ENCODE peak calls at places on chromosomes 6 and 20, in six cellular contexts. L, B, A, T, E and V are unnamed samples. For H3K4me1, the result is how much of the 10 kb centered on the place peaks cover.

GRCh38 chr6:43782764-43783513 is 12.9 kb downstream of the VEGFA start:
- DNase-seq in L (no peak), B (no peak), A (no peak), T (no peak), E (no peak), V (no peak)

GRCh38 chr6:55916188-55916587 is 40.8 kb upstream of the BMP5 start:
- DNase-seq in L (no peak), B (no peak), A (no peak), T (no peak), E (no peak), V (no peak)

GRCh38 chr20:23493172-23493772 is 2.4 kb downstream of the CST8 start:
- DNase-seq in L (no peak), B (no peak), A (no peak), T (no peak), E (no peak), V (no peak)

GRCh38 chr6:168004023-168004422 is 6.6 kb downstream of the KIF25 start:
- DNase-seq in L (no peak), B (no peak), A (no peak), T (no peak), E (no peak), V (no peak)

GRCh38 chr6:131164506-131164905 is 29.2 kb downstream of the AKAP7 start:
- DNase-seq in L (no peak), B (no peak), A (no peak), T (no peak), E (no peak), V (no peak)

GRCh38 chr20:49981218-49982071 is 1.3 kb upstream of the SNAI1 start:
- DNase-seq in L (no peak), B (no peak), A (no peak), T (no peak), E (no peak), V (no peak)

GRCh38 chr6:134458857-134459657 is 141.1 kb upstream of the SGK1 start:
- DNase-seq in L (no peak), B (no peak), A (no peak), T (no peak), E (no peak), V (no peak)

GRCh38 chr6:81475646-81476045 is 276.8 kb downstream of the TENT5A start:
- DNase-seq in L (no peak), B (no peak), A (no peak), T (no peak), E (no peak), V (no peak)

GRCh38 chr6:131112252-131112651 is 23.0 kb upstream of the AKAP7 start:
- DNase-seq in L (no peak), B (no peak), A (no peak), T (peak), E (no peak), V (no peak)

GRCh38 chr20:5524886-5525285 is 208.1 kb upstream of the PROKR2 start:
- DNase-seq in L (no peak), B (no peak), A (no peak), T (no peak), E (no peak), V (no peak)

GRCh38 chr6:37042139-37042538 is 36.7 kb downstream of the FGD2 start:
- DNase-seq in L (no peak), B (no peak), A (no peak), T (no peak), E (no peak), V (peak)

GRCh38 chr6:110214338-110214737 is 34.1 kb downstream of the CDC40 start:
- DNase-seq in L (no peak), B (no peak), A (no peak), T (no peak), E (no peak), V (no peak)

GRCh38 chr20:64062276-64062595 is 762 bp upstream of the TCEA2 start:
- DNase-seq in L (no peak), B (no peak), A (no peak), T (no peak), E (no peak), V (no peak)

GRCh38 chr6:144778773-144779531 is 493.8 kb downstream of the UTRN start:
- DNase-seq in L (no peak), B (no peak), A (no peak), T (no peak), E (no peak), V (no peak)

GRCh38 chr20:50305636-50306477 is 115.2 kb downstream of the CEBPB start:
- DNase-seq in L (no peak), B (peak), A (no peak), T (peak), E (no peak), V (peak)

GRCh38 chr20:46638367-46639274 is 12.6 kb downstream of the SLC13A3 start:
- DNase-seq in L (no peak), B (no peak), A (no peak), T (no peak), E (no peak), V (no peak)

GRCh38 chr20:24878657-24879056 is 70.4 kb upstream of the CST7 start:
- DNase-seq in L (no peak), B (no peak), A (no peak), T (no peak), E (no peak), V (no peak)

GRCh38 chr6:145643760-145644159 is 91.6 kb downstream of the EPM2A start:
- DNase-seq in L (no peak), B (no peak), A (no peak), T (no peak), E (no peak), V (no peak)

GRCh38 chr6:74249658-74250057 is 553.7 kb downstream of the CD109 start:
- DNase-seq in L (no peak), B (no peak), A (no peak), T (no peak), E (no peak), V (no peak)

GRCh38 chr6:77292564-77293546 is 170.4 kb downstream of the HTR1B start:
- DNase-seq in L (peak), B (no peak), A (no peak), T (no peak), E (no peak), V (no peak)

GRCh38 chr20:41426976-41427375 is 60.4 kb upstream of the EMILIN3 start:
- DNase-seq in L (no peak), B (no peak), A (no peak), T (no peak), E (no peak), V (no peak)

GRCh38 chr20:45153756-45154155 is 20.9 kb upstream of the PI3 start:
- DNase-seq in L (no peak), B (no peak), A (no peak), T (no peak), E (no peak), V (no peak)

GRCh38 chr6:102417368-102417767 is 1023.9 kb downstream of the GRIK2 start:
- DNase-seq in L (no peak), B (no peak), A (no peak), T (no peak), E (no peak), V (no peak)

GRCh38 chr6:145214570-145214969 is 520.8 kb downstream of the EPM2A start:
- DNase-seq in L (peak), B (no peak), A (no peak), T (no peak), E (no peak), V (no peak)

GRCh38 chr6:298233-299049 is 6.2 kb downstream of the DUSP22 start:
- DNase-seq in L (no peak), B (no peak), A (no peak), T (no peak), E (no peak), V (no peak)

GRCh38 chr20:38782275-38782674 is 23.2 kb upstream of the PPP1R16B start:
- DNase-seq in L (no peak), B (no peak), A (no peak), T (no peak), E (no peak), V (no peak)

GRCh38 chr6:66128238-66128637 is 421.2 kb upstream of the EYS start:
- DNase-seq in L (no peak), B (no peak), A (no peak), T (no peak), E (no peak), V (no peak)

GRCh38 chr6:4510317-4510716 is 265.9 kb upstream of the CDYL start:
- DNase-seq in L (no peak), B (no peak), A (no peak), T (no peak), E (no peak), V (no peak)

DNA sequence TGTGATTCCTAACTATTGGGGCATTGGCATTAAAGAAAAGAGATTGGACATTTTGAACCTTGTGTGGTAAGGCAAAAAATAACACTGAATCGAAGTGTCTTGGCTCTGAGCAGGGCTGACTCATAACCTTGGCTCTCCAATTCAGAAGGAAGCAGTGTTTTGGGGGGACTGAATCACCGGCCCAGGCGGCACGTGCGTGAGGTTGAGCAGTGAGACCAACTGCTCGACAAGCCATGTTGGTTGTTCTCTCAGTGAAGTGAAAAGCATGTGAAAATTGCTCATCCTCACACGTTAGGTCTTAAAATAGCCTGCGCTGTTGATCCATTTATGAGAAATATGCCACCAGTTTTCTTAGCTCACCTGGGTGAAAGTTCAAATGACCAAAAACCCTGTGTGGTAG is 137.8 kb upstream of the SPACA1 start:
- DNase-seq in L (no peak), B (no peak), A (no peak), T (no peak), E (no peak), V (no peak)
- H3K4me1 ChIP-seq in L (under half), B (under half), A (under half), T (under half), E (under half), V (under half)

GRCh38 chr6:32624565-32624964 is 12.6 kb upstream of the HLA-DQA1 start:
- DNase-seq in L (no peak), B (no peak), A (no peak), T (no peak), E (no peak), V (no peak)

GRCh38 chr6:32625137-32625536 is 12.1 kb upstream of the HLA-DQA1 start:
- DNase-seq in L (no peak), B (no peak), A (no peak), T (no peak), E (no peak), V (no peak)

GRCh38 chr6:32623693-32624092 is 13.5 kb upstream of the HLA-DQA1 start:
- DNase-seq in L (no peak), B (no peak), A (no peak), T (no peak), E (no peak), V (no peak)

GRCh38 chr6:32621372-32621771 is 15.8 kb upstream of the HLA-DQA1 start:
- DNase-seq in L (no peak), B (no peak), A (no peak), T (no peak), E (no peak), V (no peak)

GRCh38 chr6:32622545-32623401 is 14.4 kb upstream of the HLA-DQA1 start:
- DNase-seq in L (no peak), B (no peak), A (no peak), T (no peak), E (no peak), V (peak)
- TF ChIP-seq CTCF in L (no peak), B (peak), A (peak), T (no peak), E (peak), V (peak)

DNA sequence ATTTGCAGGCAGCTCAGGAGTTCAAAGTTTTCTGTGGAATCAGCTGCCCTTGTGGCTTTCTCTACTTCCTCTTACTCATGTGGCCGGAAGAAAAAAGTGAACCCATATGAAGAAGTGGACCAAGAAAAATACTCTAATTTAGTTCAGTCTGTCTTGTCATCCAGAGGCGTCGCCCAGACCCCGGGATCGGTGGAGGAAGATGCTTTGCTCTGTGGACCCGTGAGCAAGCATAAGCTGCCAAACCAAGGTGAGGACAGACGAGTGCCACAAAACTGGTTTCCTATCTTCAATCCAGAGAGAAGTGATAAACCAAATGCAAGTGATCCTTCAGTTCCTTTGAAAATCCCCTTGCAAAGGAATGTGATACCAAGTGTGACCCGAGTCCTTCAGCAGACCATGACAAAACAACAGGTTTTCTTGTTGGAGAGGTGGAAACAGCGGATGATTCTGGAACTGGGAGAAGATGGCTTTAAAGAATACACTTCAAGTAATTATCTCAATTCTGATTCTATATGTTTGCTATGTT is 1.1 kb downstream of the MGME1 start:
- DNase-seq in L (no peak), B (no peak), A (no peak), T (peak), E (no peak), V (peak)
- H3K4me1 ChIP-seq in L (under half), B (half or more), A (under half), T (half or more), E (half or more), V (half or more)

GRCh38 chr6:137869781-137870180 is 2.7 kb downstream of the TNFAIP3 start:
- DNase-seq in L (no peak), B (no peak), A (no peak), T (no peak), E (no peak), V (no peak)
- TF ChIP-seq CTCF in L (no peak), B (no peak), A (no peak), T (no peak), E (no peak), V (no peak)

GRCh38 chr6:26220353-26220970 is 133.2 kb downstream of the HFE start:
- DNase-seq in L (no peak), B (no peak), A (no peak), T (no peak), E (no peak), V (no peak)
- H3K4me1 ChIP-seq in L (under half), B (under half), A (under half), T (under half), E (under half), V (under half)

DNA sequence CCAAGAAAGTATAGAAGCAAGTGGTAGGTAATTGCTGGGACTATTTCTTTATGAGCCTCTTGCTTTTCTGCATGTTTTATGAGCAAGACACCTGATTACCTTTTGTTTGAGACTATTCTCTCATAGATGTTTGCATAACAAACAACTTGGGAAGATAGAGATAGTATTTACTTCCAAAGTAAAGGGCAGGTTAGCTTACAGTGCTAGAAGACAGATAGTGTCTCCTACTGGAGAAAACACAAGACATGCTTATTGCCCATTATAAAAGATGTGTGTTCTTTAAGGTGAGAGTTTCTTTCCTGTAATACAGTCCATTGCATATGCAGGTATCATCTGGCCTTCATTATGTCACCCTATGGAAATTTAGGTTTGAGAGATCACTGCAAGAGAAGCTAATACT is 174.2 kb upstream of the FUT9 start:
- DNase-seq in L (no peak), B (no peak), A (no peak), T (no peak), E (no peak), V (no peak)
- TF ChIP-seq CTCF in L (no peak), B (no peak), A (no peak), T (no peak), E (no peak), V (no peak)

GRCh38 chr20:1648101-1648500 is 9.5 kb downstream of the SIRPG start:
- DNase-seq in L (no peak), B (no peak), A (no peak), T (no peak), E (no peak), V (no peak)
- H3K4me1 ChIP-seq in L (under half), B (under half), A (under half), T (under half), E (under half), V (under half)

GRCh38 chr6:34565722-34566137 is 9.6 kb upstream of the SPDEF start:
- DNase-seq in L (no peak), B (no peak), A (no peak), T (no peak), E (no peak), V (no peak)
- TF ChIP-seq CTCF in L (no peak), B (no peak), A (no peak), T (no peak), E (no peak), V (no peak)

GRCh38 chr6:32190054-32190945 is at the start of gene PBX2:
- DNase-seq in L (peak), B (peak), A (peak), T (peak), E (peak), V (peak)
- H3K4me1 ChIP-seq in L (half or more), B (half or more), A (under half), T (half or more), E (half or more), V (under half)

GRCh38 chr6:7671076-7671475 is 54.8 kb upstream of the BMP6 start:
- DNase-seq in L (no peak), B (no peak), A (no peak), T (no peak), E (no peak), V (no peak)

GRCh38 chr6:7674291-7674690 is 51.6 kb upstream of the BMP6 start:
- DNase-seq in L (no peak), B (no peak), A (no peak), T (no peak), E (no peak), V (peak)

GRCh38 chr6:7672066-7673062 is 53.5 kb upstream of the BMP6 start:
- DNase-seq in L (no peak), B (no peak), A (no peak), T (no peak), E (no peak), V (no peak)

GRCh38 chr6:7671581-7671980 is 54.3 kb upstream of the BMP6 start:
- DNase-seq in L (no peak), B (no peak), A (no peak), T (no peak), E (no peak), V (no peak)

DNA sequence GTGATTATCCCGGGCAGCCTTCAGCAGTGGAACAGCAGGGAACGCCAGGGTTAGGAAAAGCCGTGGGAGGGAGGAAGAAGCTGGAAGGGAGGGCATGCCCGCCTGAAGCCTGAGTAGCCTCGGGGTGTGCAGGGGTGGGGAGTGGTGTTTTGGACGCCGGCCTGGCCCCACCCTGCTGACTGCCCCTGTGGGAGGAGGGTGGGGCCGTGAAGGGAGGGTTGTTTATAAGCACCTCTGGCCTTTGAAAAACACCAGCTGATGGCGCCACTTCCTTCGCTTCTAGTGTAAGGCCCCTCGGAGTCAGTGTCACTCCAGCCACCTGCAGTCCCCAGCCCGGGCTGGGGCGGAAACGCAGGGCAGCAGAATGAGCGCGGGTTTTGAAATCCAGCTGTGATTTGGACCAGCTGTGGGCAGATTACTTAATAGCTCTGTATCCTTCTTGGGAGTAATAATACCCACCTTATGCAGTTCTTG is 52.8 kb upstream of the BMP6 start:
- DNase-seq in L (peak), B (peak), A (peak), T (peak), E (peak), V (peak)
- TF ChIP-seq CTCF in L (peak), B (no peak), A (no peak), T (no peak), E (peak), V (no peak)